ENCODE peak calls at places on chromosomes 2 and 18, in five cellular contexts. A, M, N, H and R are unnamed samples.

GRCh38 chr2:69171070-69171811 is 158.3 kb downstream of the ANTXR1 start:
- DNase-seq in A (no peak), M (no peak), N (no peak), H (no peak), R (no peak)

GRCh38 chr2:157386747-157387146 is 57.1 kb downstream of the CYTIP start:
- DNase-seq in M (no peak), N (no peak), A (no peak), H (no peak), R (no peak)

GRCh38 chr2:71101656-71102055 is 28.4 kb downstream of the MCEE start:
- DNase-seq in A (no peak), M (no peak), H (no peak), N (no peak), R (no peak)

GRCh38 chr2:234945339-234945895 is 6.4 kb upstream of the SH3BP4 start:
- DNase-seq in A (peak), H (no peak), N (no peak), M (no peak), R (no peak)

GRCh38 chr2:195318440-195319111 is 338.4 kb upstream of the SLC39A10 start:
- DNase-seq in A (peak), H (no peak), N (peak), M (no peak), R (peak)

GRCh38 chr18:37390687-37391086 is 174.9 kb downstream of the CELF4 start:
- DNase-seq in H (no peak), M (no peak), N (no peak), A (no peak), R (no peak)

GRCh38 chr18:38790303-38790702 is 1224.7 kb upstream of the CELF4 start:
- DNase-seq in N (peak), M (no peak), H (no peak), A (no peak), R (no peak)

GRCh38 chr2:231717281-231718180 is 9.2 kb downstream of the PTMA start:
- DNase-seq in A (peak), N (peak), H (no peak), M (no peak), R (no peak)

GRCh38 chr18:22044474-22045220 is 124.7 kb upstream of the GATA6 start:
- DNase-seq in A (no peak), N (no peak), H (no peak), M (peak), R (peak)

GRCh38 chr2:172811027-172811426 is 75.4 kb downstream of the RAPGEF4 start:
- DNase-seq in H (no peak), N (peak), A (peak), M (no peak), R (no peak)

GRCh38 chr2:119461811-119462210 is 30.2 kb downstream of the TMEM37 start:
- DNase-seq in N (no peak), H (no peak), A (no peak), M (no peak), R (no peak)

GRCh38 chr2:229059331-229060033 is 211.6 kb downstream of the PID1 start:
- DNase-seq in N (no peak), H (no peak), A (no peak), M (no peak), R (no peak)

GRCh38 chr2:201768918-201769317 is 11.8 kb downstream of the ALS2 start:
- DNase-seq in M (no peak), H (no peak), A (no peak), N (no peak), R (no peak)

GRCh38 chr18:57697434-57697833 is 75.8 kb upstream of the NARS1 start:
- DNase-seq in M (no peak), N (no peak), A (no peak), H (no peak), R (no peak)

GRCh38 chr2:182862003-182862402 is 4.4 kb downstream of the FRZB start:
- DNase-seq in N (no peak), A (no peak), H (no peak), M (no peak), R (peak)

GRCh38 chr2:55167630-55167967 is 64.5 kb downstream of the CLHC1 start:
- DNase-seq in H (no peak), M (no peak), A (no peak), N (no peak), R (no peak)

GRCh38 chr2:88737385-88737784 is 45.9 kb downstream of the RPIA start:
- DNase-seq in N (no peak), M (no peak), A (no peak), H (no peak), R (no peak)

GRCh38 chr2:66748939-66749338 is 314.0 kb downstream of the MEIS1 start:
- DNase-seq in H (no peak), A (no peak), N (peak), M (no peak), R (no peak)

GRCh38 chr2:27199241-27199640 is 12.6 kb upstream of the ATRAID start:
- DNase-seq in H (no peak), A (no peak), M (no peak), N (no peak), R (no peak)

GRCh38 chr2:30026091-30027055 is 105.0 kb upstream of the ALK start:
- DNase-seq in N (peak), H (no peak), M (no peak), A (peak), R (peak)

GRCh38 chr18:36811430-36811829 is 17.4 kb downstream of the TPGS2 start:
- DNase-seq in A (no peak), M (no peak), H (no peak), N (no peak), R (no peak)

GRCh38 chr2:74381751-74382150 is 1.6 kb upstream of the DCTN1 start:
- DNase-seq in N (no peak), M (no peak), A (no peak), H (no peak), R (no peak)

GRCh38 chr2:113213061-113213930 is 39.5 kb downstream of the PSD4 start:
- DNase-seq in M (no peak), H (no peak), N (no peak), A (no peak), R (no peak)

GRCh38 chr2:181380581-181380980 is 76.6 kb upstream of the ITGA4 start:
- DNase-seq in M (no peak), H (no peak), N (no peak), A (no peak), R (no peak)

GRCh38 chr2:236449167-236449586 is 120.4 kb upstream of the ACKR3 start:
- DNase-seq in M (no peak), A (peak), N (no peak), H (no peak), R (peak)

GRCh38 chr2:119745566-119745965 is 14.2 kb upstream of the PTPN4 start:
- DNase-seq in H (no peak), N (no peak), A (no peak), M (no peak), R (no peak)

GRCh38 chr18:76686737-76687231 is 135.6 kb upstream of the ZNF236 start:
- DNase-seq in A (peak), N (peak), H (no peak), M (peak), R (peak)

GRCh38 chr2:111618953-111619902 is 264.8 kb downstream of the ANAPC1 start:
- DNase-seq in H (no peak), M (no peak), A (no peak), N (no peak), R (no peak)

GRCh38 chr2:162623888-162624287 is 214.7 kb downstream of the KCNH7 start:
- DNase-seq in H (no peak), N (no peak), A (no peak), M (no peak), R (no peak)